ENCODE peak calls at places on chromosomes 11 and 22, in nine cellular contexts. One of them, this sample, is unnamed.

GRCh38 chr11:21514298-21514697 is 678.6 kb upstream of the ANO5 start:
- DNase-seq in aorta: no peak
- DNase-seq in lung: no peak
- DNase-seq in pancreas: no peak
- DNase-seq in spleen: no peak
- DNase-seq in Peyer's patch: no peak
- DNase-seq in A549: peak; percentile 37
- DNase-seq in breast epithelium: no peak
- DNase-seq in ovary: no peak
- DNase-seq in this sample: peak; percentile 5

GRCh38 chr11:74949748-74950127 is 672 bp downstream of the SPCS2 start:
- DNase-seq in aorta: no peak
- DNase-seq in lung: no peak
- DNase-seq in pancreas: no peak
- DNase-seq in spleen: no peak
- DNase-seq in Peyer's patch: no peak
- DNase-seq in A549: no peak
- DNase-seq in breast epithelium: no peak
- DNase-seq in ovary: no peak
- DNase-seq in this sample: no peak

GRCh38 chr11:10506013-10506370 is 35.0 kb downstream of the RNF141 start:
- DNase-seq in aorta: no peak
- DNase-seq in lung: no peak
- DNase-seq in pancreas: no peak
- DNase-seq in spleen: no peak
- DNase-seq in Peyer's patch: no peak
- DNase-seq in A549: no peak
- DNase-seq in breast epithelium: no peak
- DNase-seq in ovary: no peak
- DNase-seq in this sample: peak; percentile 86

GRCh38 chr22:31102441-31103081 is 4.8 kb downstream of the SELENOM start:
- DNase-seq in aorta: peak; percentile 92
- DNase-seq in lung: no peak
- DNase-seq in pancreas: peak; percentile 41
- DNase-seq in spleen: peak; percentile 62
- DNase-seq in Peyer's patch: peak; percentile 66
- DNase-seq in A549: peak; percentile 57
- DNase-seq in breast epithelium: peak; percentile 72
- DNase-seq in ovary: peak; percentile 67
- DNase-seq in this sample: no peak

GRCh38 chr11:102244681-102245409 is 72.4 kb upstream of the BIRC3 start:
- DNase-seq in aorta: no peak
- DNase-seq in lung: no peak
- DNase-seq in pancreas: no peak
- DNase-seq in spleen: no peak
- DNase-seq in Peyer's patch: no peak
- DNase-seq in A549: peak; percentile 45
- DNase-seq in breast epithelium: no peak
- DNase-seq in ovary: no peak
- DNase-seq in this sample: peak; percentile 67

GRCh38 chr11:72544589-72544988 is 110.3 kb upstream of the CLPB start:
- DNase-seq in aorta: no peak
- DNase-seq in lung: no peak
- DNase-seq in pancreas: no peak
- DNase-seq in spleen: no peak
- DNase-seq in Peyer's patch: no peak
- DNase-seq in A549: no peak
- DNase-seq in breast epithelium: no peak
- DNase-seq in ovary: no peak
- DNase-seq in this sample: no peak

GRCh38 chr11:69202511-69203221 is 46.9 kb downstream of the SMIM38 start:
- DNase-seq in aorta: no peak
- DNase-seq in lung: no peak
- DNase-seq in pancreas: no peak
- DNase-seq in spleen: peak; percentile 58
- DNase-seq in Peyer's patch: no peak
- DNase-seq in A549: no peak
- DNase-seq in breast epithelium: peak; percentile 27
- DNase-seq in ovary: no peak
- DNase-seq in this sample: no peak

GRCh38 chr11:105220175-105220574 is 80.6 kb upstream of the CARD18 start:
- DNase-seq in aorta: no peak
- DNase-seq in lung: no peak
- DNase-seq in pancreas: no peak
- DNase-seq in spleen: no peak
- DNase-seq in Peyer's patch: no peak
- DNase-seq in A549: no peak
- DNase-seq in breast epithelium: no peak
- DNase-seq in ovary: no peak
- DNase-seq in this sample: no peak

GRCh38 chr22:36833073-36833472 is 16.2 kb upstream of the PVALB start:
- DNase-seq in aorta: no peak
- DNase-seq in lung: no peak
- DNase-seq in pancreas: no peak
- DNase-seq in spleen: no peak
- DNase-seq in Peyer's patch: no peak
- DNase-seq in A549: no peak
- DNase-seq in breast epithelium: no peak
- DNase-seq in ovary: no peak
- DNase-seq in this sample: no peak
- H3K4me1 ChIP-seq in aorta: no peaks in the 10 kb centered on the region
- H3K4me1 ChIP-seq in lung: no peaks in the 10 kb centered on the region
- H3K4me1 ChIP-seq in pancreas: no peaks in the 10 kb centered on the region
- H3K4me1 ChIP-seq in spleen: no peaks in the 10 kb centered on the region
- H3K4me1 ChIP-seq in Peyer's patch: no peaks in the 10 kb centered on the region
- H3K4me1 ChIP-seq in A549: no peaks in the 10 kb centered on the region
- H3K4me1 ChIP-seq in breast epithelium: no peaks in the 10 kb centered on the region
- H3K4me1 ChIP-seq in ovary: no peaks in the 10 kb centered on the region
- H3K4me1 ChIP-seq in this sample: no peaks in the 10 kb centered on the region

GRCh38 chr11:95700471-95700817 is 89.1 kb downstream of the FAM76B start:
- DNase-seq in aorta: no peak
- DNase-seq in lung: no peak
- DNase-seq in pancreas: no peak
- DNase-seq in spleen: no peak
- DNase-seq in Peyer's patch: no peak
- DNase-seq in A549: no peak
- DNase-seq in breast epithelium: no peak
- DNase-seq in ovary: no peak
- DNase-seq in this sample: no peak
- H3K27ac ChIP-seq in aorta: no peak overlapping the region
- H3K27ac ChIP-seq in lung: no peak overlapping the region
- H3K27ac ChIP-seq in pancreas: no peak overlapping the region
- H3K27ac ChIP-seq in spleen: peak overlapping the region; percentile 67
- H3K27ac ChIP-seq in Peyer's patch: peak overlapping the region; percentile 74
- H3K27ac ChIP-seq in A549: no peak overlapping the region
- H3K27ac ChIP-seq in breast epithelium: peak overlapping the region; percentile 29
- H3K27ac ChIP-seq in ovary: no peak overlapping the region
- H3K27ac ChIP-seq in this sample: no peak overlapping the region

DNA sequence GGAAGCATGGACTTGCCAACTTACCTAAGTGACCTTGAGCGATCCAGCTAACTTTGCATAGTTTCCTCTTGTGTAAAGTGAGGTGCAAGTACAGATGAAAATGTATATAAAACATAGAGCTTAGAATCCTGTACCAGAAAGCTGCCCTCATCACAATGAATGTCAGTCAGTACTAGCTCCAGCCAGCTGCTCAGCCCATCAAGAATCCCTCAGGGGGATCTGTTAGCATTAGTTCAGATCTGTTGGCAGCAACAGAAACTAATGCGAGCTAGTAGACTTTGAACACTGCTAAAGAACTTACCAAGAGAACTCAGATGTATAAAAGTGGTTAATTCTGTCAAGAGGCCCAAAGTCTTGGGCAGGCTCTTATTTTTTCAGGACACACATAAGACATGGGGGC is 6.3 kb upstream of the C11orf91 start:
- DNase-seq in aorta: no peak
- DNase-seq in lung: no peak
- DNase-seq in pancreas: no peak
- DNase-seq in spleen: no peak
- DNase-seq in Peyer's patch: no peak
- DNase-seq in A549: no peak
- DNase-seq in breast epithelium: no peak
- DNase-seq in ovary: no peak
- DNase-seq in this sample: no peak
- H3K4me1 ChIP-seq in aorta: peaks cover 2% of the 10 kb centered on the region
- H3K4me1 ChIP-seq in lung: peaks cover 23% of the 10 kb centered on the region
- H3K4me1 ChIP-seq in pancreas: peaks cover 25% of the 10 kb centered on the region
- H3K4me1 ChIP-seq in spleen: peaks cover 6% of the 10 kb centered on the region
- H3K4me1 ChIP-seq in Peyer's patch: peaks cover 10% of the 10 kb centered on the region
- H3K4me1 ChIP-seq in A549: peaks cover 73% of the 10 kb centered on the region
- H3K4me1 ChIP-seq in breast epithelium: peaks cover 25% of the 10 kb centered on the region
- H3K4me1 ChIP-seq in ovary: no peaks in the 10 kb centered on the region
- H3K4me1 ChIP-seq in this sample: peaks cover 30% of the 10 kb centered on the region

GRCh38 chr22:20741008-20741633 is 32.8 kb upstream of the SERPIND1 start:
- DNase-seq in aorta: no peak
- DNase-seq in lung: no peak
- DNase-seq in pancreas: no peak
- DNase-seq in spleen: no peak
- DNase-seq in Peyer's patch: no peak
- DNase-seq in A549: no peak
- DNase-seq in breast epithelium: no peak
- DNase-seq in ovary: no peak
- DNase-seq in this sample: no peak

GRCh38 chr22:20740222-20740951 is 33.5 kb upstream of the SERPIND1 start:
- DNase-seq in aorta: no peak
- DNase-seq in lung: no peak
- DNase-seq in pancreas: no peak
- DNase-seq in spleen: no peak
- DNase-seq in Peyer's patch: no peak
- DNase-seq in A549: no peak
- DNase-seq in breast epithelium: no peak
- DNase-seq in ovary: no peak
- DNase-seq in this sample: no peak

GRCh38 chr22:20741634-20742581 is 32.0 kb upstream of the SERPIND1 start:
- DNase-seq in aorta: no peak
- DNase-seq in lung: no peak
- DNase-seq in pancreas: no peak
- DNase-seq in spleen: no peak
- DNase-seq in Peyer's patch: no peak
- DNase-seq in A549: peak; percentile 18
- DNase-seq in breast epithelium: no peak
- DNase-seq in ovary: no peak
- DNase-seq in this sample: peak; percentile 30

GRCh38 chr22:20744456-20744855 is 29.5 kb upstream of the SERPIND1 start:
- DNase-seq in aorta: no peak
- DNase-seq in lung: no peak
- DNase-seq in pancreas: no peak
- DNase-seq in spleen: no peak
- DNase-seq in Peyer's patch: no peak
- DNase-seq in A549: no peak
- DNase-seq in breast epithelium: no peak
- DNase-seq in ovary: no peak
- DNase-seq in this sample: no peak

GRCh38 chr22:20742764-20743163 is 31.1 kb upstream of the SERPIND1 start:
- DNase-seq in aorta: no peak
- DNase-seq in lung: no peak
- DNase-seq in pancreas: no peak
- DNase-seq in spleen: no peak
- DNase-seq in Peyer's patch: no peak
- DNase-seq in A549: no peak
- DNase-seq in breast epithelium: no peak
- DNase-seq in ovary: no peak
- DNase-seq in this sample: no peak
- H3K27ac ChIP-seq in aorta: no peak overlapping the region
- H3K27ac ChIP-seq in lung: no peak overlapping the region
- H3K27ac ChIP-seq in pancreas: no peak overlapping the region
- H3K27ac ChIP-seq in spleen: no peak overlapping the region
- H3K27ac ChIP-seq in Peyer's patch: no peak overlapping the region
- H3K27ac ChIP-seq in A549: no peak overlapping the region
- H3K27ac ChIP-seq in breast epithelium: no peak overlapping the region
- H3K27ac ChIP-seq in ovary: no peak overlapping the region
- H3K27ac ChIP-seq in this sample: no peak overlapping the region

DNA sequence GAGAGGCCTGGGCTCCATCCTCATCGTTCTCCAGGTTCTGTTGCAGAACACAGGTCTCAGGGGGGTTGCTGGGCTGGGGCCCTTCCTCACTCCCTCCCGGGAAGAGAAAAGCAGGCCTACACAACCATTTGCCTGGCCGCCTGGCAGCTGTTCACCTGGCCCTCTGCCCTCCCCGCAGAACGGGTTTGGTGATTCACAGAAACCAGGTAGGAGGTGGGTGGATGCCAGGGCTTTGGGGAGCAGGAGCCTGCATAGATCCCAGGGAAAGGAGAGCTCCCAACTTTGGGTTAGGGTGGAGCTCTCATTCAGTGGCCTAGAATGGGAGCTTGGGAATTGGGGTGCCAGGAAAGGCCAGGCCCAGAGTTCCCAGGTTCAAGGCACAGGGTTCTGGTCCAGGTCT is 995 bp downstream of the TMEM134 start:
- DNase-seq in aorta: no peak
- DNase-seq in lung: peak; percentile 84
- DNase-seq in pancreas: peak; percentile 98
- DNase-seq in spleen: no peak
- DNase-seq in Peyer's patch: peak; percentile 70
- DNase-seq in A549: no peak
- DNase-seq in breast epithelium: peak; percentile 98
- DNase-seq in ovary: peak; percentile 68
- DNase-seq in this sample: peak; percentile 60
- H3K4me1 ChIP-seq in aorta: no peaks in the 10 kb centered on the region
- H3K4me1 ChIP-seq in lung: peaks cover 20% of the 10 kb centered on the region
- H3K4me1 ChIP-seq in pancreas: peaks cover 23% of the 10 kb centered on the region
- H3K4me1 ChIP-seq in spleen: peaks cover 60% of the 10 kb centered on the region
- H3K4me1 ChIP-seq in Peyer's patch: no peaks in the 10 kb centered on the region
- H3K4me1 ChIP-seq in A549: peaks cover 38% of the 10 kb centered on the region
- H3K4me1 ChIP-seq in breast epithelium: peaks cover 5% of the 10 kb centered on the region
- H3K4me1 ChIP-seq in ovary: peaks cover 7% of the 10 kb centered on the region
- H3K4me1 ChIP-seq in this sample: peaks cover 5% of the 10 kb centered on the region

This sample was measured in foreskin keratinocyte.